ENCODE peak calls at places on chromosomes 1 and 21, in five cellular contexts. N, S, D, L and X are unnamed samples.

GRCh38 chr1:24117722-24118409 is 5.9 kb upstream of the MYOM3 start:
- DNase-seq in N (peak; percentile 30), S (peak; percentile 64), D (no peak), L (no peak), X (no peak)

GRCh38 chr1:119631433-119632102 is 16.5 kb downstream of the ZNF697 start:
- DNase-seq in N (peak; percentile 84), S (peak; percentile 86), D (no peak), L (peak; percentile 46), X (no peak)

GRCh38 chr1:81679972-81680371 is 120.8 kb upstream of the ADGRL2 start:
- DNase-seq in N (no peak), S (no peak), D (no peak), L (peak; percentile 36), X (no peak)

GRCh38 chr1:15621975-15622374 is 4.7 kb downstream of the DDI2 start:
- DNase-seq in N (no peak), S (no peak), D (no peak), L (no peak), X (no peak)

GRCh38 chr1:151639466-151639865 is 27.6 kb downstream of the SNX27 start:
- DNase-seq in N (no peak), S (no peak), D (no peak), L (no peak), X (no peak)

GRCh38 chr1:110393691-110394564 is 3.1 kb upstream of the SLC16A4 start:
- DNase-seq in N (no peak), S (peak; percentile 40), D (no peak), L (no peak), X (no peak)

GRCh38 chr1:116857092-116857491 is 52.6 kb upstream of the PTGFRN start:
- DNase-seq in N (no peak), S (no peak), D (no peak), L (no peak), X (no peak)

GRCh38 chr1:12174789-12175455 is 8.1 kb downstream of the TNFRSF1B start:
- DNase-seq in N (peak; percentile 64), S (no peak), D (no peak), L (no peak), X (no peak)

GRCh38 chr21:41133896-41134522 is 34.0 kb upstream of the BACE2 start:
- DNase-seq in N (no peak), S (no peak), D (no peak), L (no peak), X (peak; percentile 62)

DNA sequence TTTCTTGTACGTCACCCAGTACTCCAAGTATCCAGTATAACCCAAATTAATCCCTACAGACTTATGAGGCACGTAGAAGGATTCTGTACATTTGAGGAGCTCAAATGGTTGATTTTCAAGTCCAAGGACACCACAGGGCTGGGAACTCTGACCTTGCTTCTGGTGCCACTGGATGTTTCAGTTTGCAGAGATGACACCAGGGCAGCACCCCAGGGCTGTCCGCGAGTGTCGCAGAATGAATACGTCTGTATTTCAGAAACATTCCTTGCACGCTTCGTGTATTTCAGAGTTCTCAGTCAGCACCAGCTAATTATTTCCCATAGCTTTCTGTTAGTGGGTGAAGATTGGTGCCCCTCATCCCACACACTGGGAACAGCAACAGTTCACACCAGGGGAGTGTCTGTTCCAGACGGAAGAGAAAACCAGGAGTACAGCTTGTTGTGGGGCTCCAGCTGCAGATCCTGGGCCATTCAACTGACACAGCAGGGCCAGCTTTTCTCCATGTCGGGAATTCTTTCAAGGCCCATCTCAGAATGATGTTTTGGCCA is 159.2 kb downstream of the RHOU start:
- DNase-seq in N (no peak), S (no peak), D (no peak), L (no peak), X (no peak)
- TF ChIP-seq CTCF in N (no peak), S (no peak), D (no peak), L (no peak), X (no peak)

DNA sequence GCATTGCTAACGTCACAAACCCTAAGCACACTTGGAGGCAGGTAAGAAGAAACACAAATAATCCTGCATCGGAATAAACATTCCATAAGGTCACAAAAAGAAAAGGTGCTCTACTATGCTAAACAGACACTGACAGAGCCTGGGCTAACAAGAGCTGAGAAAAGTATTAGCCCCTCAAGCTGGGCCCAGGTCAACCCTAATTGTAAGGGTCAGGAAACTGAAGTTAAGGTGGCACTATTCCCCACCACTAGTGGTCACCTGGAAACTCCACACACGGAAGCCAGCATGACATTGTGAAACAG is 1.3 kb downstream of the PTTG1IP start:
- DNase-seq in N (no peak), S (no peak), D (no peak), L (no peak), X (no peak)
- TF ChIP-seq CTCF in N (no peak), S (no peak), D (no peak), L (no peak), X (peak; percentile 6)

DNA sequence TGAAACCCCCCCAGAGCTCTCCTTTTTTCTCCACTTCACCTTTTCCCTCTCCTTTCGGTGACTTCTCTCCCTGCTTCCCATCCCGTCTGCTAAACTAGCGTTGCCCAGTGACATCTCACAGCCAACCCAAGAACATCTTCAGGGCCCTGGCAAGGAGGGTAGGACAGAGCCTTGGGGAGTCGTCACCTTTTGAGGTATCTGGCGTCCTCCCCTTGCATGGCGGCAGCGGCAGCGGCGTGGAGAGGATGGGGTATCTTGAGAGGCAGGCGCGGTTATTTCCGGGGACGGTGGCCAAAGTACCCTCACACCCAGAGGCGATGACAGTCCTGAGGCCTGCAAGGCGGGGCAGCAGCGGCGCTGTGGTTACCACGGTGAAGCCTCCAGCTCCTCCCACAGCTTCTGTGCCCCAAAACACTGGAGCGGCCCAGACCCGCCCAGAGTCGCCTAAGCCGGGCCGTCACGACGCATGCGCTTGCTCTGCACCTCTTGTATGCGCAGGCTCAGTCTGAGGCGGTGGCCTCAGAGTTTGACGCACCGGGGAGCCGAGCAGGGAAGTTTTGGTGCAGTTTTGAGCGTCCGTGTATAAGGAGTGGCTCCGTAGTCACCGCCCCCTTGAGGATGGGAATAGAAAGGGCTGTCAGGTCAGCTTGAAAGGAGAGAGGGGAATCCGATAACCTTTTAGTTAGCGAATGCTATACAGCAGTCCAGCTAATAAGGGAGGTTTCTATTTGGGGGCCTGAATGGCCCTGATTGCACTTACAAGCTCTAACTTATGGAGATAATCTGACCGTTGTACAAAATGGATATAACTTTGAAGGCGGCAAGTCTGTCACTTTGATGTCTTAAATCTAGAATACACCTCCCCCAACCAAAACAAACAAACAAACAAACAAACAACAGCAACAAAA is at the start of gene KIFAP3:
- DNase-seq in N (peak; percentile 99), S (peak; percentile 97), D (peak; percentile 94), L (peak; percentile 96), X (peak; percentile 87)
- TF ChIP-seq CTCF in N (peak; percentile 46), S (peak; percentile 60), D (peak; percentile 42), L (peak; percentile 53), X (peak; percentile 55)

GRCh38 chr1:178137238-178137637 is 43.3 kb downstream of the RASAL2 start:
- DNase-seq in N (no peak), S (no peak), D (no peak), L (no peak), X (no peak)
- TF ChIP-seq CTCF in N (no peak), S (no peak), D (no peak), L (no peak), X (no peak)

GRCh38 chr1:50609508-50609907 is 186.3 kb upstream of the DMRTA2 start:
- DNase-seq in N (no peak), S (no peak), D (no peak), L (no peak), X (no peak)

GRCh38 chr1:50605186-50605875 is 182.1 kb upstream of the DMRTA2 start:
- DNase-seq in N (no peak), S (peak; percentile 34), D (no peak), L (no peak), X (peak; percentile 18)

GRCh38 chr1:50603274-50604271 is 180.3 kb upstream of the DMRTA2 start:
- DNase-seq in N (no peak), S (no peak), D (no peak), L (no peak), X (peak; percentile 21)

GRCh38 chr1:50599546-50599945 is 176.3 kb upstream of the DMRTA2 start:
- DNase-seq in N (no peak), S (no peak), D (no peak), L (no peak), X (no peak)

DNA sequence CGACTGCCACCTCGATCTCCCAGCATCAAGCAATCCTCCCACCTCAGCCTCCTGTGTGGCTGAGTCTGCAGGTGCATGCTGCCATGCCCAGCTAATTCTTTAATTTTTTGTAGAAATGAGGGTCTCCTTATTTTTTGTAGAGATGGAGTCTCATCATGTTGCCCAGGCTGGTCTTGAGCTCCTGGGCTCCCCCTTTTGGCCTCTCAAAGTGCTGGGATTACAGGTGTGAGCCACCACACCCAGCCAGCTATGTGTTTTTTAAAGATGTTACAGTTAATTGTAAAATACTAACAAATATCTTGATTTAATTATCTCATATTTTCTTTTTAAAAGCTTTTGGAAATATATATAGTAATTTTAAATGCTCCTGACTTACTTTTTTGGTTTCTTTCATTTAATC is 181.3 kb upstream of the DMRTA2 start:
- DNase-seq in N (no peak), S (no peak), D (no peak), L (no peak), X (no peak)
- TF ChIP-seq CTCF in N (no peak), S (no peak), D (no peak), L (no peak), X (peak; percentile 24)

DNA sequence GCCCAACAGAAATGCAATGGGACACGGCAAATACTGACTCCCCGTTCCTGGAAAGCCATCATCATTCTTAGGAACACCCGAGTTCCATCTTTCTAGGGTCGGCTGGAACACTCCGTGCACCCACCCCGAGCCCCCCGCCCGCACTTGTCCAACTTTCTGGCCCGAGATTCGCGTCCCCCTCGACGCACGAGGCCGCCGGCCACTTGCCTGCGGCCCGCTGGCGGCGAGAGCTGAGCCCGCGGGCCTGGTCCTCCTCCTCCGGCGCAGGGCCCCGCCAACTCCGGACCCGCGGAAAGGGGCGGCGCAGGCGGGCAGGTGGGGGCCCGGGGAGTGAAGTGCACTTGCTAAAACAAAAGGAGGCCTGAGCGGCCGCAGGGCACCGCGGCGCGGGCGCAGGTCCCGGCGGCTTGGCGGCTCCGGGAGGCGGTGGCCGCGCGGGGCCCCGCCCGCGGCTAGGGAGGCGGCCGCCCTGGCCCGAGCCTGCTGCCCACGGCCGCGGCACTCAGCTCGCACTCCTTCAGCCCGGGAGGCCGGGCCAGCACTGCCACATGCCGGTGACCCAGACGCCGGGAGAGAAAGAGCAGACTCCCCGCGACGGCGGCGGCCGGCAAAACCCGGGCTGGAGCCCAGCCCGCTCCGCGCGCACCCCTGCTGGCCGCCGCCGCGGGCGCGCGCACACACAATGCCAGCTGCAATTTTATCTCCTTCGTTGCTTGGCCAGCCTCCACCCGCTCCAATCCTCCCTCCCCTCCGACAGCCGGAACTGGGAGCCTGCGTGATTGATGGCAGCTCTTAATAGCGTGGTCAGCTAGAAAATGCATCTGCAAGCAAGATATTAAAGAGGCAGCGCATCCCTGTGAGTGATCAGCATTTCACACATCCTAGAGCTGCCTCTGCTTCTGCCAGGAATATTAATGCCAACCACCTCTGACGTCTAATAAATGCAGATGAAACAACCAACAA is 114.3 kb downstream of the RERE start:
- DNase-seq in N (peak; percentile 95), S (peak; percentile 91), D (peak; percentile 78), L (peak; percentile 93), X (peak; percentile 90)
- TF ChIP-seq CTCF in N (peak; percentile 16), S (no peak), D (no peak), L (no peak), X (peak; percentile 49)